ENCODE peak calls at places on chromosome 16, in five cellular contexts. J, T, K, Y and I are unnamed samples. For H3K27me3, the result is how much of the 10 kb centered on the place peaks cover.

GRCh38 chr16:20327444-20328041 is at the start of gene GP2:
- DNase-seq in Y (peak), T (no peak), J (no peak), K (peak), I (no peak)

GRCh38 chr16:9644258-9644657 is 538.0 kb downstream of the GRIN2A start:
- DNase-seq in Y (no peak), J (no peak), K (no peak), T (no peak), I (no peak)

GRCh38 chr16:59905628-59906027 is 1171.5 kb upstream of the GOT2 start:
- DNase-seq in Y (no peak), K (no peak), J (no peak), T (peak), I (peak)

GRCh38 chr16:4679854-4680636 is 13.3 kb upstream of the NUDT16L1 start:
- DNase-seq in K (no peak), Y (no peak), J (peak), T (no peak), I (no peak)

GRCh38 chr16:75087040-75087979 is 29.3 kb downstream of the LDHD start:
- DNase-seq in K (no peak), Y (no peak), J (no peak), T (no peak), I (peak)

GRCh38 chr16:24776486-24777220 is 47.2 kb downstream of the TNRC6A start:
- DNase-seq in T (peak), K (no peak), Y (no peak), J (no peak), I (peak)

GRCh38 chr16:75181630-75182029 is 25.3 kb downstream of the CTRB2 start:
- DNase-seq in T (no peak), K (no peak), J (no peak), Y (no peak), I (no peak)

GRCh38 chr16:23609929-23610328 is 13.8 kb upstream of the NDUFAB1 start:
- DNase-seq in Y (no peak), T (no peak), K (no peak), J (no peak), I (no peak)

GRCh38 chr16:46621006-46621629 is at the start of gene SHCBP1:
- DNase-seq in Y (peak), K (peak), J (peak), T (peak), I (peak)

GRCh38 chr16:88999457-89000206 is 22.6 kb upstream of the CBFA2T3 start:
- DNase-seq in J (no peak), Y (peak), T (no peak), K (peak), I (no peak)

GRCh38 chr16:5505093-5505887 is 407.7 kb upstream of the EEF2KMT start:
- DNase-seq in T (no peak), K (no peak), J (no peak), Y (peak), I (no peak)

GRCh38 chr16:17381784-17382183 is 89.0 kb downstream of the XYLT1 start:
- DNase-seq in Y (no peak), J (no peak), T (no peak), K (no peak), I (no peak)

GRCh38 chr16:3641801-3642396 is 12.6 kb upstream of the DNASE1 start:
- DNase-seq in T (no peak), Y (no peak), J (no peak), K (no peak), I (no peak)

GRCh38 chr16:53282975-53283946 is 151.0 kb upstream of the RBL2 start:
- DNase-seq in Y (peak), T (no peak), J (no peak), K (peak), I (no peak)

GRCh38 chr16:12508054-12508453 is 295.6 kb downstream of the CPPED1 start:
- DNase-seq in J (no peak), K (no peak), Y (no peak), T (no peak), I (no peak)

GRCh38 chr16:23700509-23700908 is 12.5 kb downstream of the ERN2 start:
- DNase-seq in T (no peak), K (peak), J (no peak), Y (peak), I (no peak)

GRCh38 chr16:17666293-17666692 is 195.5 kb upstream of the XYLT1 start:
- DNase-seq in Y (no peak), T (no peak), J (no peak), K (no peak), I (no peak)

GRCh38 chr16:12147681-12148479 is 171.3 kb downstream of the SNX29 start:
- DNase-seq in J (no peak), K (peak), T (no peak), Y (peak), I (no peak)

GRCh38 chr16:15907863-15908478 is 19.6 kb upstream of the CEP20 start:
- DNase-seq in K (peak), J (peak), T (peak), Y (peak), I (peak)

GRCh38 chr16:89191033-89191900 is 9.1 kb downstream of the SLC22A31 start:
- DNase-seq in K (no peak), Y (no peak), J (no peak), T (no peak), I (no peak)

GRCh38 chr16:63050391-63050790 is 1014.2 kb upstream of the CDH8 start:
- DNase-seq in J (no peak), Y (no peak), T (no peak), K (no peak), I (no peak)

GRCh38 chr16:2009791-2010510 is at the start of gene ZNF598:
- DNase-seq in K (peak), Y (peak), T (peak), J (peak), I (peak)

GRCh38 chr16:22192261-22193133 is 13.6 kb upstream of the EEF2K start:
- DNase-seq in T (peak), K (peak), J (peak), Y (no peak), I (peak)

GRCh38 chr16:53785044-53785443 is 81.1 kb downstream of the FTO start:
- DNase-seq in Y (no peak), J (no peak), T (no peak), K (no peak), I (peak)

GRCh38 chr16:29029168-29029994 is 44.5 kb downstream of the LAT start:
- DNase-seq in Y (peak), T (peak), K (peak), J (peak), I (peak)

GRCh38 chr16:83481589-83481988 is 326.2 kb upstream of the HSBP1 start:
- DNase-seq in K (no peak), T (no peak), Y (no peak), J (no peak), I (no peak)

GRCh38 chr16:89241187-89242003 is 23.9 kb downstream of the ZNF778 start:
- DNase-seq in Y (peak), J (peak), K (peak), T (peak), I (peak)

GRCh38 chr16:11363927-11364258 is 18.6 kb downstream of the RMI2 start:
- DNase-seq in T (no peak), K (no peak), J (no peak), Y (no peak), I (no peak)

GRCh38 chr16:4086153-4086552 is 30.1 kb downstream of the ADCY9 start:
- DNase-seq in K (no peak), T (no peak), J (no peak), Y (no peak), I (no peak)

GRCh38 chr16:81657224-81657623 is 121.9 kb upstream of the PLCG2 start:
- DNase-seq in J (no peak), K (no peak), Y (no peak), T (no peak), I (no peak)

GRCh38 chr16:12067714-12068401 is 91.3 kb downstream of the SNX29 start:
- DNase-seq in J (peak), T (peak), Y (peak), K (peak), I (peak)

DNA sequence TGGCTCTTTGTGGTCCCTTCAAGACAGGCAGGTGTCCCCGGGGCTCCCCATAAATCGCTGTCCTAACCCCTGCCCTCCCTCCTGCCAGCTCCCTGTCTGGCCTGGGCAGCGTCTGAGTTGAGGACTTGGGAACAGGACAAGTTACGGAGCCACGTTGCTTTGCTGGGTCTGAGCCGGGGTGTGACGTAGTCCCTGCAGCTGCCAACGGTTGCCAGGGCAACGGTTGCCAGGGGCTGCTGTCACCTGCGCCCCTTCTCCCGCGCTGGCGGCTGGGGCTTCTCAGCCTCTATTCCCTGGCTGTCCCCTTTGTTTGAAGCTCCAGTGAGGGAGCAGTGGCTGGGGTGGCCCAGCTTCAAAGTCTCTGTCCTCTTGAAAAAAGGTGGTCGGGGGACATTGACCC is 10.7 kb downstream of the ADGRG1 start:
- DNase-seq in Y (peak), J (no peak), T (no peak), K (peak), I (no peak)
- H3K4me3 ChIP-seq in Y (no peak), J (no peak), T (no peak), K (peak), I (no peak)

DNA sequence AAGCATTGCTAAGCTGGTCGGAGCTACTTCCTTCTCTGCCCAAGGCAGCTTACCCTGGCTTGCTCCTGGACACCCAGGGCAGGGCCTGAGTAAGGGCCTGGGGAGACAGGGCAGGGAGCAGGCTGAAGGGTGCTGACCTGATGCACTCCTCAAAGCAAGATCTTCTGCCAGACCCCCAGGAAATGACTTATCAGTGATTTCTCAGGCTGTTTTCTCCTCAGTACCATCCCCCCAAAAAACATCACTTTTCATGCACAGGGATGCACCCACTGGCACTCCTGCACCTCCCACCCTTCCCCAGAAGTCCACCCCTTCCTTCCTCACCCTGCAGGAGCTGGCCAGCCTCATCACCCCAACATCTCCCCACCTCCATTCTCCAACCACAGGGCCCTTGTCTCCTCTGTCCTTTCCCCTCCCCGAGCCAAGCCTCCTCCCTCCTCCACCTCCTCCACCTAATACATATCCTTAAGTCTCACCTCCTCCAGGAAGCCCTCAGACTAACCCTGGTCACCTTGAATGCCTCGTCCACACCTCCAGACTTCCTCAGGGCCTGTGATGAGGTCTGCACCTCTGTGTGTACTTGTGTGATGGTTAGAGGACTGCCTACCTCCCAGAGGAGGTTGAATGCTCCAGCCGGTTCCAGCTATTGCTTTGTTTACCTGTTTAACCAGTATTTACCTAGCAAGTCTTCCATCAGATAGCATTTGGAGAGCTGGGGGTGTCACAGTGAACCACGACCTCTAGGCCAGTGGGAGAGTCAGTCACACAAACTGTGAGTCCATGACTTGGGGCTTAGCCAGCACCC is 1.1 kb upstream of the HBA1 start:
- DNase-seq in K (no peak), J (no peak), Y (peak), T (no peak), I (no peak)
- H3K27me3 ChIP-seq in K (half or more), J (under half), Y (half or more), T (under half), I (half or more)

GRCh38 chr16:84754353-84754856 is 54.6 kb downstream of the USP10 start:
- DNase-seq in Y (peak), J (peak), T (peak), K (peak), I (peak)
- H3K4me3 ChIP-seq in Y (no peak), J (no peak), T (no peak), K (no peak), I (no peak)

GRCh38 chr16:77437859-77438258 is 3.0 kb upstream of the ADAMTS18 start:
- DNase-seq in K (peak), T (peak), J (no peak), Y (peak), I (no peak)
- H3K27me3 ChIP-seq in K (under half), T (under half), J (half or more), Y (under half), I (under half)

DNA sequence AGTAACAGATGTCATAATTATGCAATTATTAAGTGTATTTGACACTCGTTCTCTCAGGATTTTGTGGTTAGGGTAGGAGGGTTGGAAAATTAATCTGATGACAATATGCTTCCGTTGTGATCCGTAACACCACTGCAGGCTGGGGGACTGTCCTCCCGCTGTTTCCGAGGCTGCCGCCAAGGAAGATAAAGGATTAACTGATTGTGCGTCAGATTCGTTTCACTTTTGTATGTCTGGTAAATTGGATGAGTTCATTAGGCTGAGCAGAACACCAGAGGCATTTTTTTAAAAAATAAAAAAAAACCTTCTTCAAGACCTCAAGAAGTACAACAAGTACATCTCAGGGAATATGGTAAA is 486.7 kb upstream of the SALL1 start:
- DNase-seq in J (no peak), T (no peak), K (no peak), Y (no peak), I (no peak)
- H3K4me3 ChIP-seq in J (no peak), T (no peak), K (peak), Y (no peak), I (no peak)

DNA sequence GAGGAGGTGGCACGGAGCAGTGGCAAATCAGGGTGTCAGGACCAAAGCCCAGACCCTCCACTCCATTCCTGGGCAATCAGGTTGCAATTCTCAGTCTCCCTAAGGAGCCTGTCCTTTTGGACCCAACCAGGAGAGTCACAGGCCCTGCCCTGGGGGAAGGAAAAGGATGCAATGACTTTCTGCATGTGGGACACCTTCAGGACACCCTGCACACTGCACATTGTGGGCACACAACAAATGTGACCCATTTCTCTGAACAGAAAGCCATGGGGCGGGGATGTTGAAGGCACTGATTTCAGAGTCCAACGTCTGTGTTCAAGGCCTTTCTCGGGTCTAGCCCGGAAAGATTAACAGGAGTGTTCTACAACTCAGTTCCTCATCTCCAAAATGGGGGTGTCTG is 286.2 kb upstream of the FOXF1 start:
- DNase-seq in J (no peak), K (no peak), T (no peak), Y (no peak), I (no peak)
- H3K27me3 ChIP-seq in J (half or more), K (under half), T (under half), Y (under half), I (under half)

GRCh38 chr16:50069060-50069459 is 3.3 kb downstream of the HEATR3 start:
- DNase-seq in Y (no peak), K (no peak), J (no peak), T (no peak), I (no peak)

GRCh38 chr16:50067290-50067853 is 1.6 kb downstream of the HEATR3 start:
- DNase-seq in T (peak), K (peak), Y (peak), J (peak), I (peak)

GRCh38 chr16:50071075-50071671 is 5.4 kb downstream of the HEATR3 start:
- DNase-seq in T (no peak), K (no peak), Y (no peak), J (no peak), I (no peak)

GRCh38 chr16:50066482-50067289 is 916 bp downstream of the HEATR3 start:
- DNase-seq in Y (no peak), J (no peak), T (no peak), K (no peak), I (no peak)

GRCh38 chr16:50068550-50068949 is 2.8 kb downstream of the HEATR3 start:
- DNase-seq in T (peak), K (no peak), J (no peak), Y (no peak), I (no peak)
- H3K4me3 ChIP-seq in T (no peak), K (no peak), J (no peak), Y (no peak), I (no peak)